ENCODE peak calls at places on chromosomes 6 and 20, in nine cellular contexts. E is mammary epithelial cell, P is hepatocyte, D is neural progenitor cell, Y is esophagus squamous epithelium, X is cardiac muscle cell, I is PC-9, N is adrenal gland, V is uterus. C is an unnamed sample. For H3K27me3, the result is how much of the 10 kb centered on the place peaks cover.

GRCh38 chr6:114390176-114390575 is 47.4 kb upstream of the HS3ST5 start:
- DNase-seq in E (no peak), P (no peak), D (peak), Y (no peak), X (no peak), I (no peak), N (no peak), V (no peak), C (no peak)

GRCh38 chr6:36633915-36634314 is 39.8 kb downstream of the SRSF3 start:
- DNase-seq in E (no peak), P (peak), D (no peak), Y (no peak), X (peak), I (no peak), N (peak), V (no peak), C (no peak)

GRCh38 chr6:10412948-10413849 is 1.7 kb downstream of the TFAP2A start:
- DNase-seq in E (peak), P (peak), D (peak), Y (no peak), X (no peak), I (peak), N (no peak), V (no peak), C (peak)

GRCh38 chr6:154509421-154510143 is 903 bp downstream of the CNKSR3 start:
- DNase-seq in E (peak), P (peak), D (peak), Y (no peak), X (peak), I (no peak), N (peak), V (peak), C (no peak)

GRCh38 chr20:37807491-37807890 is 95.4 kb upstream of the VSTM2L start:
- DNase-seq in E (no peak), P (no peak), D (no peak), Y (no peak), X (no peak), I (no peak), N (no peak), V (no peak), C (no peak)

GRCh38 chr6:91719414-91719813 is 1132.5 kb upstream of the MAP3K7 start:
- DNase-seq in E (no peak), P (no peak), D (no peak), Y (no peak), X (no peak), I (no peak), N (no peak), V (no peak), C (no peak)

GRCh38 chr20:12595841-12596240 is 412.9 kb upstream of the SPTLC3 start:
- DNase-seq in E (no peak), P (no peak), D (no peak), Y (no peak), X (no peak), I (no peak), N (no peak), V (no peak), C (no peak)

GRCh38 chr20:43904195-43904594 is 10.5 kb upstream of the TOX2 start:
- DNase-seq in E (no peak), P (peak), D (peak), Y (no peak), X (no peak), I (no peak), N (peak), V (no peak), C (no peak)

GRCh38 chr6:32462609-32463008 is 22.9 kb downstream of the HLA-DRA start:
- DNase-seq in E (peak), P (peak), D (peak), Y (no peak), X (no peak), I (no peak), N (no peak), V (no peak), C (peak)

GRCh38 chr6:55925292-55925691 is 49.9 kb upstream of the BMP5 start:
- DNase-seq in E (peak), P (no peak), D (no peak), Y (no peak), X (peak), I (no peak), N (no peak), V (no peak), C (peak)

GRCh38 chr6:134165827-134166226 is 113.4 kb upstream of the SLC2A12 start:
- DNase-seq in E (no peak), P (no peak), D (no peak), Y (no peak), X (peak), I (peak), N (no peak), V (no peak), C (no peak)

GRCh38 chr20:49641683-49642649 is 71.7 kb downstream of the B4GALT5 start:
- DNase-seq in E (peak), P (no peak), D (peak), Y (no peak), X (no peak), I (no peak), N (peak), V (no peak), C (no peak)

GRCh38 chr6:9412951-9413559 is 977.7 kb upstream of the SLC35B3 start:
- DNase-seq in E (peak), P (peak), D (peak), Y (no peak), X (peak), I (no peak), N (peak), V (no peak), C (peak)

GRCh38 chr6:93787841-93788240 is 368.5 kb upstream of the EPHA7 start:
- DNase-seq in E (no peak), P (no peak), D (peak), Y (no peak), X (no peak), I (no peak), N (no peak), V (no peak), C (no peak)

GRCh38 chr20:2379511-2380229 is 1.0 kb upstream of the TGM6 start:
- DNase-seq in E (no peak), P (no peak), D (no peak), Y (no peak), X (no peak), I (peak), N (no peak), V (no peak), C (no peak)

GRCh38 chr6:88365656-88366055 is 199.5 kb upstream of the CNR1 start:
- DNase-seq in E (no peak), P (no peak), D (no peak), Y (no peak), X (no peak), I (no peak), N (no peak), V (no peak), C (no peak)

GRCh38 chr6:397604-398003 is 6.1 kb downstream of the IRF4 start:
- DNase-seq in E (no peak), P (no peak), D (no peak), Y (no peak), X (no peak), I (no peak), N (no peak), V (no peak), C (no peak)

GRCh38 chr20:64091340-64091739 is 7.1 kb upstream of the LKAAEAR1 start:
- DNase-seq in E (no peak), P (no peak), D (no peak), Y (no peak), X (no peak), I (no peak), N (no peak), V (no peak), C (no peak)
- H3K27me3 ChIP-seq in E (under half), P (under half), D (half or more), Y (under half), X (under half), I (under half), N (under half), V (under half), C (under half)

GRCh38 chr6:7728855-7729590 is 3.1 kb downstream of the BMP6 start:
- DNase-seq in E (no peak), P (no peak), D (peak), Y (no peak), X (peak), I (no peak), N (no peak), V (no peak), C (no peak)
- H3K4me3 ChIP-seq in E (no peak), P (no peak), D (peak), Y (peak), X (peak), I (no peak), N (no peak), V (no peak), C (no peak)

DNA sequence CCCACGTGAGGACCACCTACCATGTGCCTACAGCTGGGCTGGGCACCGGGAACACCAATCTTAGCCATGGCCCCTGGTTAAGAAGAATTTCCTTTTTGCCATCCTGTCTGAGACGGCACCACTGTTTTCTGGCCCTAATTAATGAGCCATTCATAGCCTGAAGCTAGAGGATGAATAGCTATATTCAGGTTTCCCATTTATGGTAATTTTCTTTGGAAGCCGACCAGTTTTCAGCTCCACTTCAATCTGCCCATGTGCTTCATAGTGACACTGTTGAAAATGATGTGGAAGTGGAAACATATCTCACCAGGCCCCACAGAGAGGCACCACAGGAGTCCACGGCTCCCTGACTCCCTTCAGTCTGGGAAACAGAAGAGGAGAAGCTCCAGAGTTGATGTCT is 22.5 kb upstream of the ULBP3 start:
- DNase-seq in E (peak), P (no peak), D (no peak), Y (no peak), X (no peak), I (no peak), N (no peak), V (no peak), C (no peak)
- TF ChIP-seq CTCF in E (no peak), P (no peak), D (no peak), Y (no peak), X (no peak), I (no peak), N (no peak), V (no peak), C (no peak)

DNA sequence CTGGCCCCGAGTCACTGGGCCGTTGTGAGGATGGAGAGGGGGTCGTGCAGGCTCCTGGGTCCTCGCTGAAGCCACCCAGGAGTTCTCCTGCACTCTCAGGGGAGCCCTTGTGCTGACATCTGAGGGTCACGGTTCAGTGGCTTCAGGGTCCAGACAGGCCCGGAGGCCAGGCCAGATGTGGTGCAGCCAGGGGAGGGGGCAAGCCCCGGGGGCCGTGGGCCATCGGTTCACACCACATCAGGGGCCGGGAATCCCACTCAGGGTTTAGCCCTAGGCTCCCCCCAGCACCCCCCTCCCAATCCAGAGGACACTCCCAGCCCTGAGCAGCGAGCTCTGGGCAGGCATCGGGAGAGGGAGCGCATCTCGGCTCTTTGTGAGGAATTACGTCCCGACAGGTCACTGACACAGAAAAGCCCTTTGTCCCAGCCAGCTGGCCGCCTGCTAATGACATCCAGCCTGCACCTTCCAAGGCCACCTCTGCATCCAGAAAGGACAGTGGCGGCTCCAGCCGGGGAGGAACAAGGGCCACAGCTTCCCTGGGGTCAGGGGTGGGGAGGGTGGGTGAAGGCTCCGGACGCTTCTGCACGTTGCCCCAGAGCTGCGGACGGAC is 6.4 kb upstream of the CHRNA4 start:
- DNase-seq in E (no peak), P (no peak), D (peak), Y (no peak), X (no peak), I (no peak), N (no peak), V (no peak), C (no peak)
- H3K27me3 ChIP-seq in E (under half), P (under half), D (under half), Y (under half), X (under half), I (half or more), N (under half), V (under half), C (under half)

GRCh38 chr6:156698239-156699016 is 78.8 kb upstream of the ARID1B start:
- DNase-seq in E (no peak), P (no peak), D (peak), Y (no peak), X (no peak), I (no peak), N (no peak), V (no peak), C (no peak)
- H3K4me3 ChIP-seq in E (no peak), P (no peak), D (no peak), Y (no peak), X (no peak), I (no peak), N (no peak), V (no peak), C (no peak)

GRCh38 chr6:84549912-84550311 is 214.5 kb downstream of the TBX18 start:
- DNase-seq in E (no peak), P (peak), D (peak), Y (no peak), X (no peak), I (no peak), N (no peak), V (no peak), C (peak)
- TF ChIP-seq CTCF in E (no peak), P (peak), D (peak), Y (no peak), X (peak), I (no peak), N (no peak), V (no peak), C (peak)

DNA sequence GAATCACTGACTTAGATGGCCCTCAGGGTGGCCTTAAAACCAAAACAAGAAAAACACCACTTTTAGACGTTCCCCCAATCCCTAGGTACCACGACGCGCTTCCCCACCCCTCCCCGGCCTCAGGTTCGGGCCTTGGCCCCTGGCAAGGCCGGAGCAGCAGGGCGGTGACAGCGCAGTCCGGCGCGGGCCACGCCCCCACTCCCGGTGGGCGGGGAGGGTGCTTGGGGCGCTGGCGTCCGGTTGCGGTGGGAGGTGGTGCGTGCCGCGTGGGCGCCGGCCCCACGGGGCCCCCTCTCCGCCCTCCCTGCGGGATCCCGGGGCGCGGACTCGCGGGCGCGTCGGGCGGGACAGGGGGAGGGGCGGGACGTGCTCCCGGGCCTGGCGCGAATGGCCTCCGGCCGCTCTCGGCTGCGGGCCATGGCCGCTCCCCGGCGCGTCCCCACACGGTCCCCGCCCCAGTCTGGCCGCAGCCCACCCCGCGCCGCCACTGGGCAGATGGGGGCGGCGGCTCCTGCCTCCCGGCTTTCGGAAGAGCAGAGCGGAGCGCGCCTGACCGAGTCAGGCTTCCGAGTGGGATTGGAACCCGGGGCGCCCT is 852 bp upstream of the PPP1R3G start:
- DNase-seq in E (no peak), P (peak), D (peak), Y (no peak), X (no peak), I (no peak), N (no peak), V (peak), C (no peak)
- H3K27me3 ChIP-seq in E (under half), P (under half), D (half or more), Y (under half), X (half or more), I (under half), N (under half), V (under half), C (under half)

GRCh38 chr20:4017051-4017702 is 1.8 kb upstream of the RNF24 start:
- DNase-seq in E (no peak), P (no peak), D (no peak), Y (no peak), X (no peak), I (no peak), N (no peak), V (no peak), C (no peak)
- H3K4me3 ChIP-seq in E (no peak), P (no peak), D (no peak), Y (no peak), X (no peak), I (peak), N (no peak), V (no peak), C (no peak)

GRCh38 chr6:44258921-44259320 is 1.6 kb upstream of the SLC35B2 start:
- DNase-seq in E (no peak), P (no peak), D (no peak), Y (no peak), X (no peak), I (peak), N (no peak), V (no peak), C (no peak)
- TF ChIP-seq CTCF in E (no peak), P (no peak), D (no peak), Y (no peak), X (no peak), I (no peak), N (no peak), V (no peak), C (no peak)

C was measured in bronchial epithelial cell.